ENCODE peak calls at places on chromosomes 1 and 21, in four cellular contexts. A is H54, V is SK-N-DZ, O is A549. H is an unnamed sample.

GRCh38 chr1:21260405-21261129 is 29.7 kb downstream of the ECE1 start:
- DNase-seq in O (no peak), A (no peak), V (no peak), H (no peak)

GRCh38 chr1:152946248-152946647 is 758 bp upstream of the SPRR5 start:
- DNase-seq in O (no peak), V (no peak), A (no peak), H (no peak)

GRCh38 chr1:36693116-36693515 is 210.4 kb upstream of the CSF3R start:
- DNase-seq in A (no peak), V (no peak), O (no peak), H (no peak)

GRCh38 chr1:40838045-40838979 is 23.9 kb downstream of the CITED4 start:
- DNase-seq in A (no peak), O (no peak), V (no peak), H (no peak)

GRCh38 chr1:93206567-93206954 is 26.0 kb downstream of the CCDC18 start:
- DNase-seq in O (no peak), V (no peak), A (no peak), H (no peak)

GRCh38 chr1:11790880-11791715 is 14.7 kb downstream of the MTHFR start:
- DNase-seq in O (peak), A (peak), V (no peak), H (peak)

GRCh38 chr1:172719694-172720138 is 60.8 kb downstream of the FASLG start:
- DNase-seq in A (no peak), V (peak), O (peak), H (no peak)

GRCh38 chr1:155113450-155113985 is 14.2 kb upstream of the EFNA1 start:
- DNase-seq in O (no peak), V (no peak), A (no peak), H (no peak)

GRCh38 chr21:31136891-31137290 is 98.6 kb upstream of the KRTAP19-8 start:
- DNase-seq in V (no peak), O (no peak), A (no peak), H (no peak)

GRCh38 chr1:153919879-153920852 is 2.6 kb downstream of the GATAD2B start:
- DNase-seq in A (no peak), V (no peak), O (peak), H (no peak)

GRCh38 chr1:184945034-184945433 is 29.3 kb downstream of the NIBAN1 start:
- DNase-seq in O (no peak), A (no peak), V (no peak), H (no peak)

GRCh38 chr1:93021539-93022134 is 57.4 kb upstream of the MTF2 start:
- DNase-seq in A (no peak), V (peak), O (peak), H (no peak)